ENCODE peak calls at places on chromosomes 4 and X, in four cellular contexts. O is ascending aorta, E is thyroid gland, Q is tibial nerve. N is an unnamed sample.
A peak's percentile ranks its signal among the peaks of the same experiment; 100 is the strongest.

GRCh38 chr4:89587364-89587763 is 249.6 kb downstream of the SNCA start:
- DNase-seq in E (no peak), Q (no peak), O (no peak), N (no peak)

GRCh38 chr4:69032847-69033638 is 63.2 kb upstream of the UGT2B7 start:
- DNase-seq in Q (no peak), E (no peak), O (no peak), N (no peak)

GRCh38 chr4:183129675-183130074 is 30.6 kb downstream of the WWC2 start:
- DNase-seq in E (no peak), O (no peak), Q (no peak), N (no peak)

GRCh38 chr4:185244763-185245162 is 35.4 kb downstream of the SNX25 start:
- DNase-seq in O (no peak), E (no peak), Q (no peak), N (no peak)

GRCh38 chr4:107166181-107166580 is 130.1 kb upstream of the DKK2 start:
- DNase-seq in E (no peak), O (no peak), Q (no peak), N (no peak)

GRCh38 chr4:164251257-164251656 is 502.7 kb upstream of the SMIM31 start:
- DNase-seq in Q (no peak), E (no peak), O (no peak), N (no peak)

GRCh38 chrX:107678957-107679740 is 50.8 kb downstream of the PRPS1 start:
- DNase-seq in O (peak; percentile 90), Q (peak; percentile 87), E (peak; percentile 48), N (no peak)

GRCh38 chr4:159764343-159764952 is 661.6 kb downstream of the RAPGEF2 start:
- DNase-seq in Q (no peak), O (no peak), E (no peak), N (peak; percentile 26)

GRCh38 chrX:39813631-39814246 is 284.0 kb downstream of the BCOR start:
- DNase-seq in O (peak; percentile 89), E (peak; percentile 84), Q (peak; percentile 47), N (no peak)

GRCh38 chrX:137166591-137166990 is 132.8 kb upstream of the GPR101 start:
- DNase-seq in E (no peak), Q (no peak), O (no peak), N (peak; percentile 2)

GRCh38 chrX:150198776-150199175 is 164.3 kb upstream of the MAMLD1 start:
- DNase-seq in O (no peak), E (no peak), Q (no peak), N (no peak)

GRCh38 chrX:144219035-144219434 is 335.2 kb downstream of the UBE2NL start:
- DNase-seq in Q (no peak), E (peak; percentile 1), O (no peak), N (no peak)

GRCh38 chr4:46886711-46887110 is 22.3 kb downstream of the COX7B2 start:
- DNase-seq in O (no peak), E (no peak), Q (no peak), N (peak; percentile 6)

GRCh38 chr4:66575024-66575696 is 904.9 kb upstream of the EPHA5 start:
- DNase-seq in O (no peak), E (no peak), Q (no peak), N (no peak)

GRCh38 chrX:123169247-123169901 is 14.7 kb upstream of the GRIA3 start:
- DNase-seq in Q (no peak), E (no peak), O (no peak), N (no peak)

GRCh38 chr4:80197601-80198444 is 520 bp downstream of the PRDM8 start:
- DNase-seq in E (no peak), Q (no peak), O (no peak), N (no peak)

GRCh38 chr4:110510955-110511544 is 35.1 kb downstream of the ENPEP start:
- DNase-seq in O (no peak), Q (no peak), E (no peak), N (peak; percentile 34)

GRCh38 chrX:15930585-15930984 is 76.0 kb upstream of the AP1S2 start:
- DNase-seq in O (no peak), E (no peak), Q (no peak), N (peak; percentile 19)

GRCh38 chr4:78024692-78025091 is 32.4 kb upstream of the FRAS1 start:
- DNase-seq in Q (no peak), O (no peak), E (no peak), N (no peak)

GRCh38 chr4:60637976-60638375 is 562.1 kb upstream of the ADGRL3 start:
- DNase-seq in O (no peak), E (no peak), Q (no peak), N (no peak)

GRCh38 chr4:33160126-33160525 is 2440.0 kb downstream of the PCDH7 start:
- DNase-seq in Q (no peak), E (no peak), O (no peak), N (no peak)

GRCh38 chrX:2500091-2500680 is 590 bp downstream of the DHRSX start:
- DNase-seq in O (no peak), E (peak; percentile 49), Q (no peak), N (peak; percentile 72)
- TF ChIP-seq CTCF in O (no peak), E (no peak), Q (peak; percentile 8), N (peak; percentile 9)

GRCh38 chr4:38757945-38758344 is 24.8 kb downstream of the TLR10 start:
- DNase-seq in O (no peak), Q (no peak), E (peak; percentile 14), N (no peak)
- TF ChIP-seq CTCF in O (no peak), Q (no peak), E (no peak), N (peak; percentile 44)

GRCh38 chr4:86876894-86877685 is 15.1 kb downstream of the C4orf36 start:
- DNase-seq in Q (no peak), E (no peak), O (no peak), N (no peak)

GRCh38 chr4:86879641-86880040 is 12.6 kb downstream of the C4orf36 start:
- DNase-seq in E (no peak), O (no peak), Q (no peak), N (no peak)

DNA sequence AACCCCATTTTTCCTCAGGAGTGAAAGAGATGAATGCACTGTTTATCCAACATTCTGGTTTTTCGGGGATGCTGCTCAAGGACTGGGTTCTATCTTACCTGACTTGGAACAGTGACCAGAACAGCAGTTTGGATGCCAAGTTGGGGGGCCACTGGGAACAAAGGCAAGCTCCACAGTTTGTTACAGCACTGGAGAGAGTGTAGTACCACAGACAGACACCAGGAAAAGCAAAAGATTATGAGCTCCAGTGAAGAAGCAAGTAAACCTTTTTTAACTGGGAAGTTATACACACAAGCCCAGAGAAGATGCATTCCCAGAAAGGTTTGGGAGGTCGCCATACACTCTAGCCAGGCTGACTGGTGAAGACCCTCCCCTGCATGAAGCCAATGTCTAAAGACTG is 13.6 kb downstream of the C4orf36 start:
- DNase-seq in Q (no peak), E (no peak), O (no peak), N (no peak)
- TF ChIP-seq CTCF in Q (no peak), E (no peak), O (no peak), N (no peak)

GRCh38 chrX:104309169-104309568 is 54.4 kb upstream of the ESX1 start:
- DNase-seq in E (no peak), Q (no peak), O (no peak), N (no peak)
- TF ChIP-seq CTCF in E (no peak), Q (no peak), O (no peak), N (no peak)

GRCh38 chr4:139740531-139741041 is 75.0 kb downstream of the MGST2 start:
- DNase-seq in Q (peak; percentile 30), O (peak; percentile 83), E (peak; percentile 53), N (no peak)
- TF ChIP-seq CTCF in Q (peak; percentile 16), O (peak; percentile 17), E (no peak), N (no peak)

GRCh38 chr4:8015512-8015911 is 75.9 kb upstream of the AFAP1 start:
- DNase-seq in O (no peak), E (peak; percentile 29), Q (no peak), N (no peak)
- TF ChIP-seq CTCF in O (peak; percentile 19), E (no peak), Q (no peak), N (no peak)

DNA sequence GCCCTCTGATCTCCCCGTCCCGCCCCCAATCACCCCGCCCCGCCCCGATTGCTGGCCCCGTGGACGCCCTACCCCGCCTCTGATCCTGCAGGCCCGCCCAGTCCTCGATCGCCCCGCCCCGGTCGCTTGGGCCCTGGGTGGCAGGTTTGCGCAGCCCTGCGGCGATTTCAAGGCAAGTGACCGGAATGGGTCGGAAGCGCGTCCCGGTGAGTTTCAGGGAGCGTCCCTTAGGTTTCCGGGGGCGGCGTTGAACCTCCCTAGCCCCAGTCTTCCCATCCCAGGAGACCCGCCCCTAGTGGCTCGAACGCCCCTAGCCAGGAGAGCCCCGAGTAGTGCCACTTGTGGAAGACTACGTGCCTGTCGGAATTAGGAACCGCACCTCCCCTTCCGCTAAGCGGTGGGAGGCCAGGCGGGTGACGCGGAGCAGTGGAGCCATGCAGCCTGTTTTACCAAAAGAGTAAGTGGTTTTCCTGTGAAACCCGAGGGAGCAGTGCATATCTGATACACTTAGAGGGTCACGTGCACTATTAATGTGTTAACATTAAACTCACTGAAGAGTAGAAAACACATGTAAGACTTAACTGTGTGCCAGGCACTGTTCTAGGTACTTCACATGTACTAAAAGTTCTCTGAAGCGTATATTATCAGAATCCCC is 350 bp upstream of the TEC start:
- DNase-seq in E (peak; percentile 98), Q (peak; percentile 87), O (peak; percentile 96), N (peak; percentile 97)
- TF ChIP-seq CTCF in E (no peak), Q (no peak), O (no peak), N (no peak)

N was measured in GM20000.